ENCODE peak calls at places on chromosomes 7 and 10, in ten cellular contexts. A is stomach, G is A549, Y is ovary, R is tibial nerve, L is SK-N-SH, K is suprapubic skin, I is K562, Z is transverse colon, M is HepG2. U is an unnamed sample.

GRCh38 chr10:67668448-67668847 is 27.5 kb downstream of the CTNNA3 start:
- DNase-seq in Y (no peak), M (peak; percentile 3), G (no peak), A (no peak), I (no peak), R (no peak), Z (no peak), K (no peak), L (no peak), U (no peak)

GRCh38 chr10:5625992-5626777 is 40.2 kb downstream of the ASB13 start:
- DNase-seq in L (no peak), I (no peak), K (no peak), A (peak; percentile 87), G (no peak), Y (no peak), Z (no peak), M (no peak), R (no peak), U (no peak)

GRCh38 chr7:100493476-100494264 is 9.9 kb downstream of the NYAP1 start:
- DNase-seq in A (peak; percentile 61), I (peak; percentile 60), Z (peak; percentile 61), M (peak; percentile 33), L (peak; percentile 36), Y (peak; percentile 64), R (no peak), K (no peak), G (no peak), U (no peak)

GRCh38 chr7:138886501-138886917 is 88.5 kb upstream of the ATP6V0A4 start:
- DNase-seq in K (no peak), R (no peak), M (peak; percentile 62), Z (no peak), Y (no peak), L (peak; percentile 68), G (peak; percentile 55), I (peak; percentile 74), A (no peak), U (no peak)

GRCh38 chr10:106960812-106961211 is 203.7 kb downstream of the SORCS1 start:
- DNase-seq in Z (no peak), L (no peak), I (no peak), R (no peak), G (no peak), M (no peak), Y (no peak), A (no peak), K (no peak), U (no peak)

GRCh38 chr10:78963074-78964034 is 105.4 kb upstream of the ZMIZ1 start:
- DNase-seq in I (no peak), L (peak; percentile 95), Y (no peak), G (no peak), Z (no peak), K (no peak), A (no peak), M (no peak), R (no peak), U (no peak)

GRCh38 chr7:50818324-50818723 is 35.6 kb upstream of the GRB10 start:
- DNase-seq in L (no peak), A (no peak), I (no peak), M (no peak), G (no peak), R (no peak), K (no peak), Z (no peak), Y (no peak), U (no peak)

GRCh38 chr7:105480931-105481330 is 41.1 kb downstream of the PUS7 start:
- DNase-seq in R (no peak), A (no peak), I (no peak), K (no peak), Z (no peak), L (no peak), M (no peak), Y (no peak), G (no peak), U (no peak)

GRCh38 chr7:80879849-80880248 is 39.0 kb downstream of the SEMA3C start:
- DNase-seq in A (no peak), R (no peak), L (no peak), Z (no peak), G (no peak), M (no peak), Y (no peak), I (no peak), K (no peak), U (no peak)

GRCh38 chr10:62618576-62619408 is 185.7 kb upstream of the ADO start:
- DNase-seq in Z (peak; percentile 33), G (no peak), R (no peak), A (no peak), Y (no peak), K (no peak), I (no peak), M (no peak), L (no peak), U (peak; percentile 88)

GRCh38 chr10:107095125-107095524 is 69.4 kb downstream of the SORCS1 start:
- DNase-seq in L (no peak), G (no peak), M (peak; percentile 36), A (no peak), R (no peak), K (no peak), Z (no peak), Y (no peak), I (no peak), U (no peak)

GRCh38 chr10:124100124-124100523 is 6.7 kb upstream of the CHST15 start:
- DNase-seq in K (no peak), R (no peak), I (no peak), Y (no peak), G (no peak), Z (no peak), L (no peak), M (no peak), A (no peak), U (no peak)

GRCh38 chr10:114408968-114409444 is 4.7 kb upstream of the AFAP1L2 start:
- DNase-seq in K (no peak), A (no peak), R (no peak), L (no peak), Z (no peak), I (peak; percentile 17), M (no peak), Y (no peak), G (no peak), U (no peak)

GRCh38 chr10:114413398-114413797 is 9.1 kb upstream of the AFAP1L2 start:
- DNase-seq in Y (no peak), I (no peak), K (no peak), L (no peak), R (no peak), A (peak; percentile 66), M (no peak), G (peak; percentile 63), Z (no peak), U (no peak)

GRCh38 chr10:114418109-114418508 is 13.8 kb upstream of the AFAP1L2 start:
- DNase-seq in Z (no peak), A (no peak), L (no peak), G (no peak), I (no peak), Y (no peak), R (no peak), K (no peak), M (no peak), U (no peak)

GRCh38 chr10:114408112-114408967 is 4.0 kb upstream of the AFAP1L2 start:
- DNase-seq in L (no peak), Y (no peak), K (no peak), G (no peak), I (no peak), R (no peak), Z (no peak), A (no peak), M (no peak), U (no peak)

DNA sequence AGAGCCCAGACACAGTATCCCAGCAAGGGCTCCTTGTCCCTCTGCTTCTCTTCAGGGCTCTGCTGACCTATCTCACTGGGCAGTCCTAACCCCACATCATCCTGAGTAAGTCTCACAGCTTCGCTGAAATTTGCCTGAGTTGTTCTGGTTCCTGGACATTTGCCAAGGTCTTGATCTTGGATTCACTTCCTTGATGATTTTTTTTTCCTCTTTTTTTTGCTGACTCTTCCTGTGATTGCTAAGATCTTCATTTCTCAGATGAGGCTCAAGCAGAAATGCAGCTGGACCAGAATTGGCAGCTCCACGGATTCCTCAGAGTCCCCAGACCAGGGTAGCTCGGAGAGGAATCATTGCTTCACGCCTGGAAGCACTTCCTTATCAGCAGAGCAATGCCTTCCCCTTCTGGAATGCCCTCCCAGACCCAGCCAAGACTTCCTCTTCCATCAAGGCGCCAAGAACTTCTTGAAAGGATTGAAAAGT is 8.6 kb upstream of the AFAP1L2 start:
- DNase-seq in A (no peak), K (no peak), L (no peak), I (no peak), M (no peak), Z (no peak), R (no peak), Y (no peak), G (peak; percentile 40), U (no peak)
- TF ChIP-seq EP300 in A (no peak), K (no peak), L (no peak), I (no peak), M (no peak), Z (no peak), R (peak; percentile 26), Y (no peak), G (no peak), U (no peak)

GRCh38 chr10:133302230-133302629 is 6.4 kb downstream of the TUBGCP2 start:
- DNase-seq in R (no peak), A (no peak), Z (no peak), I (no peak), Y (no peak), K (no peak), L (no peak), G (no peak), M (no peak), U (no peak)
- TF ChIP-seq EP300 in R (no peak), A (no peak), Z (no peak), I (no peak), Y (no peak), K (no peak), L (no peak), G (no peak), M (no peak), U (no peak)

GRCh38 chr7:43307522-43307921 is 195.1 kb downstream of the HECW1 start:
- DNase-seq in L (no peak), M (no peak), R (no peak), Z (no peak), Y (no peak), A (no peak), I (no peak), K (no peak), G (no peak), U (no peak)
- TF ChIP-seq EP300 in L (no peak), M (no peak), R (no peak), Z (no peak), Y (no peak), A (no peak), I (no peak), K (no peak), G (no peak), U (no peak)

DNA sequence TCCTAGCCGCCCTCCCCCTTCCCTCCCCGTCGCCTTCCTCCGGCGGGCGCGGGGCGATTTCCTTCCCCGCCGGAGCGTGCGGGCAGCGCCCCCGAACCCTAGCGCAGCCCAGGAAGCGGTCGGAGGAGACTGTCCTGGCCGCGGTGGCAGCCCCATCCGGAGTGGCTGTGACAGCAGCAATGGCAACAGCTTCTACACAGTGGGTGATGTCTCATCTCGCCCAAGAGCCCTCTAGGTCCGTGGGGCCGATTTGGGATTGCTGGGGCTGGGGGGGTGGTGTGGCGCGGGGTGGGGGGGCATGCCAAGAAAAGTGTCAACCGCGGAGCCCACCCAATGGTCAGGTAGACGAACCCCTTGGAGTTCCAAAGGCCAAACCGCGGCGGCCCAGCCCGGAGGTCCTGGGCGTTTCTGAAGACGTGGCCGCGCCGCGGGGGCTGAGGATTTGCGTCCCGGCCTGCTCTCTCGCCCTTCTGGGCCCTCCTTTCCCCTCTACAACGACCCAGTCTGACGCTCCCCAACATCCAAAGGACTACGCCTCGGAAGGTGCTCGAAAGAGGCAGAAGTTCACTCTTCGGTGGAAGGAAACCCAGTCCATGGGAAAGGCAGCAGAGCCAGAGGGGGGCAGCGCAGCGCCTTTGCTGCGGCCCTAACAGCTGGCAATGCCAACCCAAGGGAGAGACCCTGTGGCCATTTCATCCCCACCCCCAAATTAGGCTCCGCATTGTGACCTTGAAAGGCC is 603 bp upstream of the TWIST1 start:
- DNase-seq in M (no peak), I (no peak), K (no peak), R (no peak), L (peak; percentile 76), A (no peak), G (no peak), Z (no peak), Y (no peak), U (no peak)
- TF ChIP-seq EP300 in M (no peak), I (no peak), K (no peak), R (no peak), L (peak; percentile 58), A (no peak), G (no peak), Z (no peak), Y (no peak), U (no peak)